ENCODE peak calls at places on chromosomes 16 and 17, in seven cellular contexts. N, T, G, P, U, Z and A are unnamed samples.

GRCh38 chr16:71226229-71227141 is 4.0 kb downstream of the HYDIN start:
- DNase-seq in N (no peak), T (no peak), G (no peak), P (no peak), U (no peak), Z (no peak), A (no peak)

GRCh38 chr16:8355714-8356113 is 234.6 kb downstream of the TMEM114 start:
- DNase-seq in N (no peak), T (no peak), G (no peak), P (peak; percentile 34), U (no peak), Z (no peak), A (no peak)

GRCh38 chr17:72534776-72535175 is 414.0 kb downstream of the SOX9 start:
- DNase-seq in N (no peak), T (no peak), G (no peak), P (no peak), U (no peak), Z (no peak), A (no peak)

GRCh38 chr17:42287305-42288077 is 807 bp upstream of the STAT5A start:
- DNase-seq in N (peak; percentile 60), T (peak; percentile 39), G (peak; percentile 75), P (no peak), U (no peak), Z (peak; percentile 80), A (no peak)

GRCh38 chr16:85306071-85306792 is 194.0 kb upstream of the CIBAR2 start:
- DNase-seq in N (no peak), T (peak; percentile 83), G (peak; percentile 86), P (peak; percentile 65), U (peak; percentile 81), Z (peak; percentile 92), A (no peak)

GRCh38 chr17:45405250-45406086 is 27.2 kb downstream of the ARHGAP27 start:
- DNase-seq in N (no peak), T (no peak), G (no peak), P (peak; percentile 75), U (no peak), Z (peak; percentile 31), A (no peak)

GRCh38 chr17:83031321-83031945 is 48.0 kb upstream of the METRNL start:
- DNase-seq in N (no peak), T (no peak), G (no peak), P (no peak), U (no peak), Z (no peak), A (no peak)

GRCh38 chr17:41329279-41329925 is 13.9 kb upstream of the KRTAP17-1 start:
- DNase-seq in N (no peak), T (peak; percentile 20), G (no peak), P (peak; percentile 59), U (no peak), Z (peak; percentile 53), A (no peak)

GRCh38 chr16:14249291-14250032 is 178.3 kb downstream of the MRTFB start:
- DNase-seq in N (no peak), T (peak; percentile 33), G (no peak), P (peak; percentile 47), U (no peak), Z (peak; percentile 57), A (peak; percentile 21)

GRCh38 chr16:85429776-85430522 is 183.2 kb upstream of the GSE1 start:
- DNase-seq in N (no peak), T (no peak), G (no peak), P (no peak), U (no peak), Z (no peak), A (no peak)

GRCh38 chr17:49901460-49902331 is 53.8 kb upstream of the TAC4 start:
- DNase-seq in N (no peak), T (peak; percentile 41), G (no peak), P (peak; percentile 50), U (no peak), Z (no peak), A (no peak)

GRCh38 chr17:57868007-57868774 is 18.3 kb upstream of the MRPS23 start:
- DNase-seq in N (no peak), T (peak; percentile 80), G (peak; percentile 89), P (no peak), U (no peak), Z (peak; percentile 85), A (no peak)